ENCODE peak calls at places on chromosomes 11 and 22, in four cellular contexts. E is fibroblast of mammary gland, D is HAP-1, O is tibial nerve. I is an unnamed sample.

GRCh38 chr11:86617502-86617901 is 54.9 kb downstream of the ME3 start:
- DNase-seq in E (no peak), O (no peak), D (no peak), I (no peak)

GRCh38 chr11:127252321-127252720 is 251.8 kb upstream of the KIRREL3 start:
- DNase-seq in O (no peak), E (no peak), D (no peak), I (no peak)

GRCh38 chr11:86360775-86361395 is 13.8 kb upstream of the CCDC81 start:
- DNase-seq in E (peak), O (no peak), D (no peak), I (peak)

GRCh38 chr22:36027960-36028645 is 521 bp downstream of the RBFOX2 start:
- DNase-seq in D (peak), E (no peak), O (peak), I (no peak)

GRCh38 chr11:33769542-33769941 is 4.8 kb downstream of the FBXO3 start:
- DNase-seq in D (no peak), O (no peak), E (no peak), I (no peak)

GRCh38 chr11:70067591-70068341 is 10.4 kb upstream of the ANO1 start:
- DNase-seq in D (no peak), O (no peak), E (no peak), I (no peak)

GRCh38 chr11:119919656-119920055 is 190.7 kb upstream of the NECTIN1 start:
- DNase-seq in D (no peak), O (no peak), E (no peak), I (no peak)

GRCh38 chr22:30751529-30751928 is 56.9 kb downstream of the OSBP2 start:
- DNase-seq in O (no peak), E (no peak), D (no peak), I (no peak)

GRCh38 chr11:22433517-22433916 is 95.3 kb downstream of the SLC17A6 start:
- DNase-seq in E (no peak), O (no peak), D (no peak), I (no peak)

GRCh38 chr11:34468209-34468841 is 29.6 kb downstream of the CAT start:
- DNase-seq in D (peak), O (no peak), E (peak), I (peak)

GRCh38 chr22:45516163-45516562 is 13.5 kb downstream of the FBLN1 start:
- DNase-seq in O (no peak), E (no peak), D (no peak), I (no peak)

GRCh38 chr11:10807629-10808552 is 835 bp downstream of the EIF4G2 start:
- DNase-seq in O (peak), E (peak), D (peak), I (no peak)

GRCh38 chr11:63602296-63602695 is 11.9 kb downstream of the PLAAT3 start:
- DNase-seq in O (no peak), D (peak), E (peak), I (peak)

GRCh38 chr11:59674291-59674690 is 5.5 kb upstream of the PATL1 start:
- DNase-seq in O (no peak), E (no peak), D (no peak), I (no peak)
- H3K4me3 ChIP-seq in O (no peak), E (no peak), D (no peak), I (no peak)

GRCh38 chr22:28949788-28950187 is 66.4 kb downstream of the ZNRF3 start:
- DNase-seq in E (peak), D (no peak), O (no peak), I (peak)
- H3K4me3 ChIP-seq in E (no peak), D (no peak), O (no peak), I (no peak)

DNA sequence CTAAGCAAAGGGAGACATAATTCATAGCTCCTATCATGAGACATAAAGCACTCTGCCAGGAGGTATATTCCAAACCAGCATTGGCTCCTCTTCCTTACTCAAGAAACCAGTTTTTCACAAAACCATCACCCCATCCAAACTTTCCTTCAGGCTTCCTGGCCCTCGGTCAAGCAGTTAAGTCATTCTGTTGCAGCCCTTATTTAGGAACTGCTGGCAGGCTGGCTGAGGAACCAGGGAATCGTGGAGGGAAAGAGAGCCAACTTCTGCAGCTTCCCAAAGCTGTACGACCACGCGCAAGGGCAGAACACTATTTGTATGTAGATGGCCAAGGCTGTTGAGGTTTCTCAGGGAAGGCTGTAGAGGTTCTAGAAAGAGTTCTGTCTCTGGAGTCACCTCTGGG is 669 bp downstream of the IFT46 start:
- DNase-seq in O (no peak), E (peak), D (no peak), I (peak)
- H3K4me3 ChIP-seq in O (peak), E (peak), D (no peak), I (peak)

GRCh38 chr11:45285289-45285828 is 782 bp downstream of the SYT13 start:
- DNase-seq in O (no peak), D (no peak), E (no peak), I (no peak)
- H3K4me3 ChIP-seq in O (no peak), D (no peak), E (no peak), I (no peak)

GRCh38 chr22:41682033-41682807 is 6.4 kb downstream of the SNU13 start:
- DNase-seq in D (no peak), O (peak), E (peak), I (peak)
- H3K4me3 ChIP-seq in D (no peak), O (peak), E (peak), I (peak)

I was measured in foreskin fibroblast.